ENCODE peak calls at places on chromosomes 7 and 10, in five cellular contexts. One of them, this sample, is unnamed.

GRCh38 chr7:139230484-139230773 is 608 bp upstream of the UBN2 start:
- DNase-seq in left ventricle myocardium inferior: no peak
- DNase-seq in esophagus squamous epithelium: no peak
- DNase-seq in K562: no peak
- DNase-seq in AG04450: no peak
- DNase-seq in this sample: no peak

GRCh38 chr7:156935250-156935649 is 14.3 kb upstream of the NOM1 start:
- DNase-seq in left ventricle myocardium inferior: no peak
- DNase-seq in AG04450: no peak
- DNase-seq in K562: no peak
- DNase-seq in esophagus squamous epithelium: no peak
- DNase-seq in this sample: no peak

GRCh38 chr7:66359656-66360211 is 154.6 kb downstream of the TPST1 start:
- DNase-seq in esophagus squamous epithelium: no peak
- DNase-seq in left ventricle myocardium inferior: no peak
- DNase-seq in AG04450: no peak
- DNase-seq in K562: no peak
- DNase-seq in this sample: no peak

GRCh38 chr10:7380704-7381241 is 30.1 kb downstream of the SFMBT2 start:
- DNase-seq in left ventricle myocardium inferior: no peak
- DNase-seq in AG04450: no peak
- DNase-seq in esophagus squamous epithelium: no peak
- DNase-seq in K562: no peak
- DNase-seq in this sample: no peak

GRCh38 chr7:86904949-86905834 is 154.3 kb downstream of the ELAPOR2 start:
- DNase-seq in esophagus squamous epithelium: no peak
- DNase-seq in left ventricle myocardium inferior: no peak
- DNase-seq in K562: peak
- DNase-seq in AG04450: no peak
- DNase-seq in this sample: no peak

GRCh38 chr10:112778579-112778978 is 171.5 kb upstream of the TCF7L2 start:
- DNase-seq in left ventricle myocardium inferior: no peak
- DNase-seq in AG04450: no peak
- DNase-seq in K562: no peak
- DNase-seq in esophagus squamous epithelium: no peak
- DNase-seq in this sample: no peak

GRCh38 chr10:48470893-48471805 is 133.7 kb downstream of the ARHGAP22 start:
- DNase-seq in left ventricle myocardium inferior: no peak
- DNase-seq in K562: peak
- DNase-seq in AG04450: no peak
- DNase-seq in esophagus squamous epithelium: no peak
- DNase-seq in this sample: no peak

GRCh38 chr7:35536396-35536826 is 158.5 kb downstream of the HERPUD2 start:
- DNase-seq in esophagus squamous epithelium: no peak
- DNase-seq in AG04450: no peak
- DNase-seq in left ventricle myocardium inferior: peak
- DNase-seq in K562: no peak
- DNase-seq in this sample: no peak

GRCh38 chr7:132755538-132756481 is 179.5 kb upstream of the PLXNA4 start:
- DNase-seq in left ventricle myocardium inferior: no peak
- DNase-seq in esophagus squamous epithelium: no peak
- DNase-seq in AG04450: no peak
- DNase-seq in K562: no peak
- DNase-seq in this sample: no peak

GRCh38 chr10:73883553-73883952 is 9.2 kb upstream of the CAMK2G start:
- DNase-seq in K562: no peak
- DNase-seq in left ventricle myocardium inferior: no peak
- DNase-seq in AG04450: no peak
- DNase-seq in esophagus squamous epithelium: no peak
- DNase-seq in this sample: no peak

GRCh38 chr10:11913184-11913641 is 90.1 kb downstream of the PROSER2 start:
- DNase-seq in esophagus squamous epithelium: no peak
- DNase-seq in AG04450: no peak
- DNase-seq in left ventricle myocardium inferior: no peak
- DNase-seq in K562: no peak
- DNase-seq in this sample: no peak

GRCh38 chr7:55060690-55061414 is 42.0 kb downstream of the EGFR start:
- DNase-seq in esophagus squamous epithelium: no peak
- DNase-seq in AG04450: no peak
- DNase-seq in K562: no peak
- DNase-seq in left ventricle myocardium inferior: no peak
- DNase-seq in this sample: no peak

GRCh38 chr10:33459597-33459996 is 125.1 kb upstream of the NRP1 start:
- DNase-seq in AG04450: no peak
- DNase-seq in K562: no peak
- DNase-seq in left ventricle myocardium inferior: no peak
- DNase-seq in esophagus squamous epithelium: no peak
- DNase-seq in this sample: no peak

GRCh38 chr7:140653319-140654108 is 12.9 kb upstream of the DENND2A start:
- DNase-seq in left ventricle myocardium inferior: no peak
- DNase-seq in K562: peak
- DNase-seq in AG04450: peak
- DNase-seq in esophagus squamous epithelium: no peak
- DNase-seq in this sample: no peak

GRCh38 chr7:140654109-140654387 is 13.4 kb upstream of the DENND2A start:
- DNase-seq in AG04450: no peak
- DNase-seq in K562: no peak
- DNase-seq in left ventricle myocardium inferior: no peak
- DNase-seq in esophagus squamous epithelium: no peak
- DNase-seq in this sample: no peak

GRCh38 chr7:140646931-140647647 is 6.5 kb upstream of the DENND2A start:
- DNase-seq in esophagus squamous epithelium: no peak
- DNase-seq in AG04450: no peak
- DNase-seq in K562: peak
- DNase-seq in left ventricle myocardium inferior: no peak
- DNase-seq in this sample: no peak

GRCh38 chr7:140649566-140650205 is 9.1 kb upstream of the DENND2A start:
- DNase-seq in K562: no peak
- DNase-seq in left ventricle myocardium inferior: no peak
- DNase-seq in AG04450: no peak
- DNase-seq in esophagus squamous epithelium: no peak
- DNase-seq in this sample: no peak

GRCh38 chr7:140650367-140650766 is 9.8 kb upstream of the DENND2A start:
- DNase-seq in left ventricle myocardium inferior: no peak
- DNase-seq in esophagus squamous epithelium: no peak
- DNase-seq in AG04450: no peak
- DNase-seq in K562: no peak
- DNase-seq in this sample: no peak
- H3K4me3 ChIP-seq in left ventricle myocardium inferior: no peak
- H3K4me3 ChIP-seq in esophagus squamous epithelium: no peak
- H3K4me3 ChIP-seq in AG04450: no peak
- H3K4me3 ChIP-seq in K562: no peak
- H3K4me3 ChIP-seq in this sample: no peak

GRCh38 chr7:116786791-116787443 is 75.5 kb upstream of the CAPZA2 start:
- DNase-seq in K562: no peak
- DNase-seq in esophagus squamous epithelium: no peak
- DNase-seq in AG04450: no peak
- DNase-seq in left ventricle myocardium inferior: no peak
- DNase-seq in this sample: no peak
- TF ChIP-seq CTCF in K562: peak
- TF ChIP-seq CTCF in esophagus squamous epithelium: no peak
- TF ChIP-seq CTCF in AG04450: peak
- TF ChIP-seq CTCF in left ventricle myocardium inferior: peak
- TF ChIP-seq CTCF in this sample: peak

DNA sequence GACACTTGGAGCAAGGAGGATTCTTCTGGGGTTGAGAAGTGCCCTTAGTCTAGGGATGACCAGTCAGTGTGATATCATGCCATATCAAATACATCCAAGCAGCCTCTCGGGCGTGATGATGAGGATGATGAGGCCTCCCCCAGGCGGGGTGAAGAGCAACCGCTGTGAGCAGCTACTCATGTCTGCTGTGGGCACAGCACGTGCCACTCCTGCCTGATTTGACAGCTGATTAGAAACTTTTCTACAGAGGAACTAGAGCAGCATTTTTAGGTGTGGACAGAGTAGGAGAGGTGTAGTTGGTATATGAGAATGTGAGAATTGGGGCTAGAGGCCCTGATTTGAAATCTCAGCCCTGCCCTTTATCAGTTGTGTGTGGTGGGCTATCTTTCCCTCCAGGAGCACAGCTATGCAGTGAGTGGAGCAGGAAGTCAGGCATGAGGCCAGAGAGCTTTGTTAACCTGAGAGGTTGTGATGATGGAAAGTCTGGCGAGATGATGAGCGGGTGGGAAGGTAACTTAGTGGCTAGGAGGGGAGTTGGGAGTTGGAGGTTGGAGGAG is 49.6 kb upstream of the COBL start:
- DNase-seq in left ventricle myocardium inferior: no peak
- DNase-seq in K562: no peak
- DNase-seq in esophagus squamous epithelium: no peak
- DNase-seq in AG04450: no peak
- DNase-seq in this sample: no peak
- H3K4me3 ChIP-seq in left ventricle myocardium inferior: no peak
- H3K4me3 ChIP-seq in K562: no peak
- H3K4me3 ChIP-seq in esophagus squamous epithelium: no peak
- H3K4me3 ChIP-seq in AG04450: no peak
- H3K4me3 ChIP-seq in this sample: no peak

DNA sequence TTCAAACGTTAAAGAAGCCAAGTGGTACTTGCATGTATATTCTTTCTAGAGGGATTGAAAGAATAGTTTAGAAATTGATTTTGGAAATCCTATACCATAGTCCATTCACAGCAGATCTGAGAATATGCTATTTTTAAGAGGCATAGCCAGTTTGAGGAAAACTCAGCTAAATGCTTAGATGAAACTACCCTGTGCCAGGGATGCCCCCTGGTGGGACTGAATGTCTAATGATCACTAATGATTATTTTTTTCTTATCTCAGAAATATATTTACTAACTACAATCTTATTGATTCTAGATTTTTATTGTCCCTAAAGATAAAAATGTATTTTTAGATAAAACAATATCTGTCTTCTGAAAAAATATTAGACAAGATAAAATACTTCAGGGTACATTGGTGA is 844.9 kb upstream of the PHF14 start:
- DNase-seq in K562: no peak
- DNase-seq in esophagus squamous epithelium: no peak
- DNase-seq in left ventricle myocardium inferior: no peak
- DNase-seq in AG04450: no peak
- DNase-seq in this sample: no peak
- TF ChIP-seq CTCF in K562: no peak
- TF ChIP-seq CTCF in esophagus squamous epithelium: no peak
- TF ChIP-seq CTCF in left ventricle myocardium inferior: peak
- TF ChIP-seq CTCF in AG04450: no peak
- TF ChIP-seq CTCF in this sample: no peak

DNA sequence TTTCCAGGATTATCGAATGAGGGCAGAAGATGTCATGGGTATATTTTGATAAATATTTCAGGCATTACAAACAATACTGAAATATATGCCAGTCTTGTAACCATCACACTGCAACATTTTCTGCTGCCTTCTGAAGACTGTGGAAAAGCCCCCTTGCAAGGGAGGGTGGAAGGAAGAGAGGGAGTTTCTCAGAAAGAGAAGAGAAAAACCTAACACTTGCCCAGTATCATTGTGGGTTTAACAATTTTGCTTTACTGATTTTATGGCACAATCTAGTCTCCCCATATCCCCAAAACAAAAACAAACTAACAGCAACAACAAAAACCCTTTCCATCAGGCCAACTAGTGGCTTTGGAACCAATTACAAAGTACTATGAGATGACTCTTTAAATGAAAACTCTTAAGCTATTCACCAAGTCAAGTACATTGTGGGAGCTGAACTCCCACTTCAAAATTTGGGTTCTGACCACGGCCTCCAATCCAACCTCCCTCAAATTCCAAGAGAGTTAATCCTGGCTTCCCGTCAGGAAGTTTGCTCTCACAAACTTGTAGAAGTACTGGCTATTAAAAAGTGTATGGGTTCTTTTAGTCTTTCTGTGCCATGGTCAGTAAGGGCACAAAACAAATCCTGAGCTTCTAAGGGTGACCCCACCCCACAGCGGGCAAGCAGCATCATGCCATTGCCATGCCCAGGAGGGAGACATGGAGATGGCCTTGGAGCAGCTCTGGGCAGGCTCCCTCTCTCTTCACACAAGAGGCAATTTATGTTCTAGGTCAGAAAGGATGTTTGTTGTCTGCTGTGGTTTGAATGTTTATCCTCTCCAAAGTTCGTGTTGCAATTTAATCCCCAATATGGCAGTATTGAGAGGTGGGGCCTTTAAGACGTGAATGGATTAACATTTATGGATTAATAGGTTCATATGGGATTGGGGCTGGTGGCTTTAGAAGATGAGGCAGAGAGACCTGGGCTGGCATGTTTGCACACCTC is 96.3 kb downstream of the JAZF1 start:
- DNase-seq in left ventricle myocardium inferior: no peak
- DNase-seq in K562: no peak
- DNase-seq in AG04450: no peak
- DNase-seq in esophagus squamous epithelium: no peak
- DNase-seq in this sample: no peak
- H3K4me3 ChIP-seq in left ventricle myocardium inferior: no peak
- H3K4me3 ChIP-seq in K562: no peak
- H3K4me3 ChIP-seq in AG04450: no peak
- H3K4me3 ChIP-seq in esophagus squamous epithelium: no peak
- H3K4me3 ChIP-seq in this sample: no peak

GRCh38 chr7:141974831-141975230 is 1.3 kb upstream of the TAS2R38 start:
- DNase-seq in left ventricle myocardium inferior: no peak
- DNase-seq in AG04450: no peak
- DNase-seq in esophagus squamous epithelium: no peak
- DNase-seq in K562: no peak
- DNase-seq in this sample: no peak
- TF ChIP-seq CTCF in left ventricle myocardium inferior: no peak
- TF ChIP-seq CTCF in AG04450: no peak
- TF ChIP-seq CTCF in esophagus squamous epithelium: no peak
- TF ChIP-seq CTCF in K562: peak
- TF ChIP-seq CTCF in this sample: no peak

GRCh38 chr10:102863660-102864059 is 5.6 kb upstream of the AS3MT start:
- DNase-seq in left ventricle myocardium inferior: no peak
- DNase-seq in K562: no peak
- DNase-seq in AG04450: no peak
- DNase-seq in esophagus squamous epithelium: no peak
- DNase-seq in this sample: no peak

GRCh38 chr10:102869290-102870198 is at the start of gene AS3MT:
- DNase-seq in AG04450: no peak
- DNase-seq in esophagus squamous epithelium: no peak
- DNase-seq in K562: no peak
- DNase-seq in left ventricle myocardium inferior: peak
- DNase-seq in this sample: no peak

GRCh38 chr10:102865620-102866019 is 3.6 kb upstream of the AS3MT start:
- DNase-seq in left ventricle myocardium inferior: no peak
- DNase-seq in AG04450: no peak
- DNase-seq in K562: no peak
- DNase-seq in esophagus squamous epithelium: no peak
- DNase-seq in this sample: no peak

GRCh38 chr10:102870221-102870620 is 951 bp downstream of the AS3MT start:
- DNase-seq in esophagus squamous epithelium: no peak
- DNase-seq in left ventricle myocardium inferior: no peak
- DNase-seq in AG04450: no peak
- DNase-seq in K562: no peak
- DNase-seq in this sample: no peak

GRCh38 chr10:102868976-102869289 is 337 bp upstream of the AS3MT start:
- DNase-seq in AG04450: no peak
- DNase-seq in left ventricle myocardium inferior: no peak
- DNase-seq in K562: no peak
- DNase-seq in esophagus squamous epithelium: no peak
- DNase-seq in this sample: no peak
- H3K4me3 ChIP-seq in AG04450: peak
- H3K4me3 ChIP-seq in left ventricle myocardium inferior: peak
- H3K4me3 ChIP-seq in K562: no peak
- H3K4me3 ChIP-seq in esophagus squamous epithelium: peak
- H3K4me3 ChIP-seq in this sample: peak

GRCh38 chr10:122557516-122557915 is 3.0 kb upstream of the DMBT1 start:
- DNase-seq in AG04450: no peak
- DNase-seq in K562: peak
- DNase-seq in esophagus squamous epithelium: no peak
- DNase-seq in left ventricle myocardium inferior: no peak
- DNase-seq in this sample: no peak
- TF ChIP-seq CTCF in AG04450: no peak
- TF ChIP-seq CTCF in K562: no peak
- TF ChIP-seq CTCF in esophagus squamous epithelium: no peak
- TF ChIP-seq CTCF in left ventricle myocardium inferior: no peak
- TF ChIP-seq CTCF in this sample: no peak

GRCh38 chr10:80470266-80470665 is 16.2 kb downstream of the TSPAN14 start:
- DNase-seq in left ventricle myocardium inferior: no peak
- DNase-seq in AG04450: no peak
- DNase-seq in esophagus squamous epithelium: no peak
- DNase-seq in K562: no peak
- DNase-seq in this sample: no peak
- H3K4me3 ChIP-seq in left ventricle myocardium inferior: no peak
- H3K4me3 ChIP-seq in AG04450: no peak
- H3K4me3 ChIP-seq in esophagus squamous epithelium: no peak
- H3K4me3 ChIP-seq in K562: no peak
- H3K4me3 ChIP-seq in this sample: no peak